ENCODE peak calls at places on chromosomes 2 and 18, in nine cellular contexts. Z is kidney tubule cell; E is amygdala; Y is foreskin fibroblast; S is GM13976; U is MCF 10A; B is bronchial epithelial cell; R is activated effector memory CD4-positive, alpha-beta T cell treated with anti-CD3 and anti-CD28 coated beads, Interleukin-2, amount 50 U/mL, for 16 hours; C is H9. I is an unnamed sample.

GRCh38 chr2:174124171-174124570 is 124.2 kb downstream of the OLA1 start:
- DNase-seq in E (no peak), U (no peak), B (no peak), Y (peak), Z (no peak), C (peak), S (no peak), R (no peak), I (peak)

GRCh38 chr2:120177011-120177621 is 46.1 kb downstream of the TMEM185B start:
- DNase-seq in E (no peak), C (peak), S (peak), B (peak), U (peak), Y (no peak), R (peak), Z (no peak), I (no peak)

GRCh38 chr18:23487738-23488625 is 15.3 kb upstream of the RMC1 start:
- DNase-seq in S (peak), C (no peak), E (no peak), Z (peak), R (peak), Y (peak), B (peak), U (no peak), I (peak)

GRCh38 chr18:13800505-13801259 is 23.3 kb upstream of the MC5R start:
- DNase-seq in B (peak), C (peak), Y (peak), E (peak), Z (peak), S (peak), R (peak), U (peak), I (no peak)

GRCh38 chr2:160076239-160076638 is 13.8 kb upstream of the PLA2R1 start:
- DNase-seq in C (no peak), U (no peak), E (no peak), Z (peak), S (no peak), R (no peak), Y (no peak), B (no peak), I (no peak)

GRCh38 chr2:169819106-169819505 is 5.6 kb downstream of the METTL5 start:
- DNase-seq in R (no peak), Z (no peak), S (no peak), Y (peak), B (peak), C (no peak), U (peak), E (no peak), I (peak)

GRCh38 chr2:101047075-101047766 is 45.1 kb downstream of the RPL31 start:
- DNase-seq in B (peak), Z (peak), S (no peak), C (no peak), E (no peak), Y (no peak), U (peak), R (no peak), I (no peak)

GRCh38 chr18:48996901-48997463 is 46.2 kb upstream of the SMAD7 start:
- DNase-seq in E (no peak), S (no peak), Y (peak), C (no peak), R (no peak), U (peak), Z (peak), B (peak), I (peak)

GRCh38 chr2:71716697-71717624 is 263.6 kb downstream of the DYSF start:
- DNase-seq in C (no peak), U (peak), S (no peak), Y (peak), B (peak), E (no peak), Z (peak), R (peak), I (peak)

GRCh38 chr2:133312335-133312734 is 255.9 kb downstream of the NCKAP5 start:
- DNase-seq in Z (no peak), U (no peak), Y (no peak), R (no peak), E (no peak), C (no peak), B (no peak), S (no peak), I (no peak)

GRCh38 chr2:139281124-139281523 is 500.9 kb upstream of the NXPH2 start:
- DNase-seq in B (no peak), Z (no peak), C (no peak), U (no peak), R (no peak), E (no peak), Y (no peak), S (no peak), I (no peak)

GRCh38 chr2:57376985-57377384 is 669.6 kb upstream of the VRK2 start:
- DNase-seq in E (no peak), S (peak), U (peak), C (no peak), Y (peak), B (peak), R (no peak), Z (peak), I (peak)

GRCh38 chr2:77270433-77270832 is 251.7 kb downstream of the LRRTM4 start:
- DNase-seq in Y (no peak), S (no peak), U (no peak), C (no peak), Z (peak), E (no peak), B (peak), R (no peak), I (peak)

GRCh38 chr2:127118038-127118437 is 11.1 kb upstream of the BIN1 start:
- DNase-seq in C (no peak), S (no peak), R (no peak), Z (no peak), E (no peak), Y (no peak), B (no peak), U (no peak), I (no peak)

GRCh38 chr2:47903781-47904447 is 2.4 kb downstream of the FBXO11 start:
- DNase-seq in S (no peak), U (no peak), C (no peak), Z (peak), R (no peak), B (no peak), E (no peak), Y (no peak), I (peak)

GRCh38 chr18:77133920-77134496 is 1.4 kb upstream of the MBP start:
- DNase-seq in Z (no peak), B (no peak), E (no peak), R (no peak), S (peak), C (no peak), Y (peak), U (no peak), I (no peak)

GRCh38 chr2:73983322-73984202 is 1.1 kb upstream of the TET3 start:
- DNase-seq in B (peak), U (peak), Y (no peak), Z (peak), E (no peak), R (no peak), S (no peak), C (peak), I (no peak)

GRCh38 chr18:3816601-3817363 is 366.8 kb downstream of the TGIF1 start:
- DNase-seq in U (peak), R (no peak), Y (peak), Z (peak), B (peak), E (no peak), S (no peak), C (no peak), I (peak)

GRCh38 chr2:189681203-189681602 is 6.7 kb downstream of the ANKAR start:
- DNase-seq in U (no peak), E (no peak), Z (no peak), B (no peak), R (no peak), S (no peak), C (no peak), Y (no peak), I (no peak)

I was measured in mesenchymal stem cell.